ENCODE peak calls at places on chromosomes 5 and 9, in eight cellular contexts. One of them, this sample, is unnamed.

GRCh38 chr9:77449177-77450092 is 198.7 kb downstream of the GNA14 start:
- DNase-seq in HCT116: no peak
- DNase-seq in prostate gland: no peak
- DNase-seq in sigmoid colon: no peak
- DNase-seq in breast epithelium: no peak
- DNase-seq in spleen: no peak
- DNase-seq in upper lobe of left lung: no peak
- DNase-seq in endothelial cell of umbilical vein: peak
- DNase-seq in this sample: no peak

GRCh38 chr5:30765227-30765626 is 428.3 kb upstream of the CDH6 start:
- DNase-seq in HCT116: no peak
- DNase-seq in prostate gland: no peak
- DNase-seq in sigmoid colon: no peak
- DNase-seq in breast epithelium: no peak
- DNase-seq in spleen: no peak
- DNase-seq in upper lobe of left lung: no peak
- DNase-seq in endothelial cell of umbilical vein: no peak
- DNase-seq in this sample: no peak

GRCh38 chr9:69885474-69885929 is 64.9 kb downstream of the CFAP95 start:
- DNase-seq in HCT116: no peak
- DNase-seq in prostate gland: no peak
- DNase-seq in sigmoid colon: no peak
- DNase-seq in breast epithelium: peak
- DNase-seq in spleen: no peak
- DNase-seq in upper lobe of left lung: no peak
- DNase-seq in endothelial cell of umbilical vein: peak
- DNase-seq in this sample: no peak

GRCh38 chr9:79408200-79408599 is 163.6 kb upstream of the TLE4 start:
- DNase-seq in HCT116: no peak
- DNase-seq in prostate gland: no peak
- DNase-seq in sigmoid colon: no peak
- DNase-seq in breast epithelium: no peak
- DNase-seq in spleen: no peak
- DNase-seq in upper lobe of left lung: no peak
- DNase-seq in endothelial cell of umbilical vein: no peak
- DNase-seq in this sample: no peak

GRCh38 chr5:73780297-73781080 is 154.5 kb downstream of the ARHGEF28 start:
- DNase-seq in HCT116: no peak
- DNase-seq in prostate gland: peak
- DNase-seq in sigmoid colon: no peak
- DNase-seq in breast epithelium: no peak
- DNase-seq in spleen: no peak
- DNase-seq in upper lobe of left lung: no peak
- DNase-seq in endothelial cell of umbilical vein: no peak
- DNase-seq in this sample: no peak

GRCh38 chr5:177362871-177363507 is 5.3 kb downstream of the RGS14 start:
- DNase-seq in HCT116: no peak
- DNase-seq in prostate gland: peak
- DNase-seq in sigmoid colon: peak
- DNase-seq in breast epithelium: peak
- DNase-seq in spleen: peak
- DNase-seq in upper lobe of left lung: peak
- DNase-seq in endothelial cell of umbilical vein: peak
- DNase-seq in this sample: peak

GRCh38 chr9:87599901-87600610 is 102.4 kb downstream of the DAPK1 start:
- DNase-seq in HCT116: no peak
- DNase-seq in prostate gland: no peak
- DNase-seq in sigmoid colon: peak
- DNase-seq in breast epithelium: no peak
- DNase-seq in spleen: no peak
- DNase-seq in upper lobe of left lung: no peak
- DNase-seq in endothelial cell of umbilical vein: peak
- DNase-seq in this sample: no peak

GRCh38 chr9:134895103-134895502 is 14.5 kb downstream of the FCN2 start:
- DNase-seq in HCT116: no peak
- DNase-seq in prostate gland: no peak
- DNase-seq in sigmoid colon: no peak
- DNase-seq in breast epithelium: no peak
- DNase-seq in spleen: peak
- DNase-seq in upper lobe of left lung: no peak
- DNase-seq in endothelial cell of umbilical vein: no peak
- DNase-seq in this sample: peak

GRCh38 chr9:7053903-7054302 is 296.1 kb downstream of the KDM4C start:
- DNase-seq in HCT116: no peak
- DNase-seq in prostate gland: no peak
- DNase-seq in sigmoid colon: no peak
- DNase-seq in breast epithelium: no peak
- DNase-seq in spleen: no peak
- DNase-seq in upper lobe of left lung: no peak
- DNase-seq in endothelial cell of umbilical vein: no peak
- DNase-seq in this sample: no peak

GRCh38 chr9:7051711-7052110 is 293.9 kb downstream of the KDM4C start:
- DNase-seq in HCT116: no peak
- DNase-seq in prostate gland: no peak
- DNase-seq in sigmoid colon: no peak
- DNase-seq in breast epithelium: no peak
- DNase-seq in spleen: no peak
- DNase-seq in upper lobe of left lung: no peak
- DNase-seq in endothelial cell of umbilical vein: no peak
- DNase-seq in this sample: no peak

GRCh38 chr9:7058539-7058938 is 300.8 kb downstream of the KDM4C start:
- DNase-seq in HCT116: no peak
- DNase-seq in prostate gland: no peak
- DNase-seq in sigmoid colon: no peak
- DNase-seq in breast epithelium: no peak
- DNase-seq in spleen: no peak
- DNase-seq in upper lobe of left lung: no peak
- DNase-seq in endothelial cell of umbilical vein: no peak
- DNase-seq in this sample: no peak

GRCh38 chr9:7055201-7055903 is 297.6 kb downstream of the KDM4C start:
- DNase-seq in HCT116: no peak
- DNase-seq in prostate gland: no peak
- DNase-seq in sigmoid colon: no peak
- DNase-seq in breast epithelium: no peak
- DNase-seq in spleen: no peak
- DNase-seq in upper lobe of left lung: no peak
- DNase-seq in endothelial cell of umbilical vein: peak
- DNase-seq in this sample: no peak

GRCh38 chr9:7056237-7056636 is 298.5 kb downstream of the KDM4C start:
- DNase-seq in HCT116: no peak
- DNase-seq in prostate gland: no peak
- DNase-seq in sigmoid colon: no peak
- DNase-seq in breast epithelium: no peak
- DNase-seq in spleen: no peak
- DNase-seq in upper lobe of left lung: no peak
- DNase-seq in endothelial cell of umbilical vein: no peak
- DNase-seq in this sample: no peak
- TF ChIP-seq POLR2AphosphoS5 in HCT116: no peak
- TF ChIP-seq POLR2AphosphoS5 in prostate gland: no peak
- TF ChIP-seq POLR2AphosphoS5 in sigmoid colon: no peak
- TF ChIP-seq POLR2AphosphoS5 in breast epithelium: no peak
- TF ChIP-seq POLR2AphosphoS5 in spleen: no peak
- TF ChIP-seq POLR2AphosphoS5 in upper lobe of left lung: no peak
- TF ChIP-seq POLR2AphosphoS5 in endothelial cell of umbilical vein: no peak
- TF ChIP-seq POLR2AphosphoS5 in this sample: no peak

GRCh38 chr9:124290053-124290581 is 32.4 kb downstream of the NEK6 start:
- DNase-seq in HCT116: no peak
- DNase-seq in prostate gland: no peak
- DNase-seq in sigmoid colon: no peak
- DNase-seq in breast epithelium: no peak
- DNase-seq in spleen: peak
- DNase-seq in upper lobe of left lung: peak
- DNase-seq in endothelial cell of umbilical vein: no peak
- DNase-seq in this sample: peak
- TF ChIP-seq POLR2A in HCT116: no peak
- TF ChIP-seq POLR2A in prostate gland: no peak
- TF ChIP-seq POLR2A in sigmoid colon: no peak
- TF ChIP-seq POLR2A in breast epithelium: no peak
- TF ChIP-seq POLR2A in spleen: no peak
- TF ChIP-seq POLR2A in upper lobe of left lung: no peak
- TF ChIP-seq POLR2A in endothelial cell of umbilical vein: no peak
- TF ChIP-seq POLR2A in this sample: no peak

GRCh38 chr9:131666029-131666428 is 73.8 kb downstream of the RAPGEF1 start:
- DNase-seq in HCT116: no peak
- DNase-seq in prostate gland: no peak
- DNase-seq in sigmoid colon: no peak
- DNase-seq in breast epithelium: no peak
- DNase-seq in spleen: no peak
- DNase-seq in upper lobe of left lung: no peak
- DNase-seq in endothelial cell of umbilical vein: no peak
- DNase-seq in this sample: no peak

GRCh38 chr9:131660466-131661405 is 79.1 kb downstream of the RAPGEF1 start:
- DNase-seq in HCT116: no peak
- DNase-seq in prostate gland: no peak
- DNase-seq in sigmoid colon: no peak
- DNase-seq in breast epithelium: no peak
- DNase-seq in spleen: no peak
- DNase-seq in upper lobe of left lung: no peak
- DNase-seq in endothelial cell of umbilical vein: no peak
- DNase-seq in this sample: no peak

GRCh38 chr9:131658753-131659129 is 81.1 kb downstream of the RAPGEF1 start:
- DNase-seq in HCT116: no peak
- DNase-seq in prostate gland: no peak
- DNase-seq in sigmoid colon: no peak
- DNase-seq in breast epithelium: no peak
- DNase-seq in spleen: no peak
- DNase-seq in upper lobe of left lung: no peak
- DNase-seq in endothelial cell of umbilical vein: no peak
- DNase-seq in this sample: no peak

GRCh38 chr9:131663288-131663687 is 76.6 kb downstream of the RAPGEF1 start:
- DNase-seq in HCT116: no peak
- DNase-seq in prostate gland: no peak
- DNase-seq in sigmoid colon: no peak
- DNase-seq in breast epithelium: no peak
- DNase-seq in spleen: no peak
- DNase-seq in upper lobe of left lung: no peak
- DNase-seq in endothelial cell of umbilical vein: no peak
- DNase-seq in this sample: no peak

DNA sequence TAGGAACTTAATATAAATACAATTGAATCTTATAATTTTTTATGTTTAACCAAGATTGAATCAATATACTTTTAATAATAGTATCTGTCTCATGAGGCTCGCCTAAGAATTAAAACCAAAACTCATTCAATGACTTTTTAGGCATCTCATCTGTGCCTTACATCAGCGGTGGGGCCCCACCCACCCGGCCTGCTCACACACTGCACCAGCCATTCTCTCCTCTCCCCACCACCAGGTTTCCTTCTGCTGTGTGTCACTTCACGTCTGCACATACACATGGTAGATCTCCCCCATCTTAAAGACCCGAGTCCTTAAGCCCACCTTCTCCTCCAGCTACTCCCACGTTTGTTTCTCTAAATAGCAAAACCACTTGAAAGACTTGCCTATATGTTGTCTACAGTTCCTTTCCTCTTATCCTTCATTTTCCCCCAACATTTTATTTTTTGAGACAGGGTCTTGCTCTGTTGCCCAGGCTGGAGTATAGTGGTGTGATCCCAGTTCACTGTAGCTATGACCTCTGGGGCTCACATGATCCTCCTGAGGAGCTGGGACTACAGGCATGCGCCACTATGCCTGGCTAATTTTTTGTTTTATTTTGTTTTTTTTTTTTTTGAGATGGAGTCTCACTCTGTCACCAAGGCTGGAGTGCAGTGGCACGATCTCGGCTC is 77.8 kb downstream of the RAPGEF1 start:
- DNase-seq in HCT116: no peak
- DNase-seq in prostate gland: no peak
- DNase-seq in sigmoid colon: no peak
- DNase-seq in breast epithelium: no peak
- DNase-seq in spleen: no peak
- DNase-seq in upper lobe of left lung: no peak
- DNase-seq in endothelial cell of umbilical vein: peak
- DNase-seq in this sample: no peak
- TF ChIP-seq POLR2AphosphoS5 in HCT116: no peak
- TF ChIP-seq POLR2AphosphoS5 in prostate gland: no peak
- TF ChIP-seq POLR2AphosphoS5 in sigmoid colon: no peak
- TF ChIP-seq POLR2AphosphoS5 in breast epithelium: no peak
- TF ChIP-seq POLR2AphosphoS5 in spleen: no peak
- TF ChIP-seq POLR2AphosphoS5 in upper lobe of left lung: no peak
- TF ChIP-seq POLR2AphosphoS5 in endothelial cell of umbilical vein: no peak
- TF ChIP-seq POLR2AphosphoS5 in this sample: no peak

GRCh38 chr9:136364369-136364748 is 815 bp upstream of the DNLZ start:
- DNase-seq in HCT116: no peak
- DNase-seq in prostate gland: no peak
- DNase-seq in sigmoid colon: no peak
- DNase-seq in breast epithelium: no peak
- DNase-seq in spleen: peak
- DNase-seq in upper lobe of left lung: peak
- DNase-seq in endothelial cell of umbilical vein: no peak
- DNase-seq in this sample: no peak

GRCh38 chr9:136362450-136362784 is 1.1 kb downstream of the DNLZ start:
- DNase-seq in HCT116: no peak
- DNase-seq in prostate gland: no peak
- DNase-seq in sigmoid colon: no peak
- DNase-seq in breast epithelium: no peak
- DNase-seq in spleen: peak
- DNase-seq in upper lobe of left lung: peak
- DNase-seq in endothelial cell of umbilical vein: no peak
- DNase-seq in this sample: no peak

GRCh38 chr9:136363106-136363605 is 388 bp downstream of the DNLZ start:
- DNase-seq in HCT116: peak
- DNase-seq in prostate gland: peak
- DNase-seq in sigmoid colon: peak
- DNase-seq in breast epithelium: peak
- DNase-seq in spleen: peak
- DNase-seq in upper lobe of left lung: peak
- DNase-seq in endothelial cell of umbilical vein: peak
- DNase-seq in this sample: peak

GRCh38 chr9:136364942-136365774 is 1.6 kb upstream of the DNLZ start:
- DNase-seq in HCT116: no peak
- DNase-seq in prostate gland: no peak
- DNase-seq in sigmoid colon: no peak
- DNase-seq in breast epithelium: no peak
- DNase-seq in spleen: no peak
- DNase-seq in upper lobe of left lung: peak
- DNase-seq in endothelial cell of umbilical vein: no peak
- DNase-seq in this sample: no peak

DNA sequence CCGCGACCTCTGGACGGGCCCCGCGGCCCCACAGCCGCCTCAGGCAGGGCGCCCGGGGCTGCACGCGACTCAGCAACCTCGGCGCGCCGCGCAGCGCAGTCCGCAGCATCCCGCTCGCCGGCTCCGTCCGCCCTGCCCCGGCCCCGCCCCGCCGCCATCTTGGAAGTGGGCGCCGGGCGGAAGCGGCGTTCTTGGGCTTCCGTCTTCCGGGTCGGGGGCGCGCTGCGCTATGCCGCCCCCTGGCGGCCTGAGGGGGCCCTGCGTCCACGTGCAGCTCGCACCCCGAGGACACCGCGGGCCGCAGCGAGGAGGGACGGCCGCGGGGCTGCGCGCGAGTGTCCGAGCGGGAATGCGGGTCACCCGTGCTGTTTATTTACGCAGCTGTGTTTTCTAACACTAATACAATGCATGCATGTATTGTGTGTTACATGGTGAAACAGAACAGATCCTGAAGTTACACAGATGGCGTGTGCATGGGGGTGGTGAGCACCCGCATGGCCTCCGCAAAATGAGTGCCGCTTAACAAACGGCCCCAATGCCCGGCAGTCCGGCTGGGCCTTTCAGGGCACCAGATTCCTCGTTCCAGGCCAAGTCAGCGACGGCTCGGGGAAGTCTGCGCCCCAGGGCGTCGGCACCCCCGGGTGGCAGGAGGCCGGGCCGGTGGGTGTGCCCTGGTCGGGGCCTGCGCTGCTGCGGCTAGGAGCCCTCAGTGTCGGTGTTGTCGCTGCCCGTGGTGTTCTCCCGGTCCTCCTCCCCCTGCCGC is at the start of gene DNLZ:
- DNase-seq in HCT116: peak
- DNase-seq in prostate gland: peak
- DNase-seq in sigmoid colon: peak
- DNase-seq in breast epithelium: peak
- DNase-seq in spleen: peak
- DNase-seq in upper lobe of left lung: peak
- DNase-seq in endothelial cell of umbilical vein: peak
- DNase-seq in this sample: peak
- TF ChIP-seq POLR2A in HCT116: peak
- TF ChIP-seq POLR2A in prostate gland: no peak
- TF ChIP-seq POLR2A in sigmoid colon: no peak
- TF ChIP-seq POLR2A in breast epithelium: no peak
- TF ChIP-seq POLR2A in spleen: no peak
- TF ChIP-seq POLR2A in upper lobe of left lung: no peak
- TF ChIP-seq POLR2A in endothelial cell of umbilical vein: peak
- TF ChIP-seq POLR2A in this sample: no peak